ENCODE peak calls at places on chromosome 11, in five cellular contexts. One of them, this sample, is unnamed.

GRCh38 chr11:73296501-73297230 is 11.4 kb upstream of the ARHGEF17 start:
- DNase-seq in non-pigmented ciliary epithelial cell: no peak
- DNase-seq in erythroblast: no peak
- DNase-seq in NCI-H1092 treated with DMSO at 0.1 percent for 48 hours: no peak
- DNase-seq in KG1: no peak
- DNase-seq in this sample: no peak

GRCh38 chr11:12258451-12258850 is 118.9 kb upstream of the PARVA start:
- DNase-seq in non-pigmented ciliary epithelial cell: peak; percentile 34
- DNase-seq in erythroblast: peak; percentile 12
- DNase-seq in NCI-H1092 treated with DMSO at 0.1 percent for 48 hours: no peak
- DNase-seq in KG1: no peak
- DNase-seq in this sample: no peak

GRCh38 chr11:93196816-93197382 is 892 bp downstream of the SLC36A4 start:
- DNase-seq in non-pigmented ciliary epithelial cell: no peak
- DNase-seq in erythroblast: no peak
- DNase-seq in NCI-H1092 treated with DMSO at 0.1 percent for 48 hours: peak; percentile 59
- DNase-seq in KG1: no peak
- DNase-seq in this sample: no peak

GRCh38 chr11:2097356-2097997 is 41.7 kb downstream of the IGF2 start:
- DNase-seq in non-pigmented ciliary epithelial cell: no peak
- DNase-seq in erythroblast: no peak
- DNase-seq in NCI-H1092 treated with DMSO at 0.1 percent for 48 hours: no peak
- DNase-seq in KG1: no peak
- DNase-seq in this sample: no peak

GRCh38 chr11:26867286-26867685 is 126.6 kb upstream of the FIBIN start:
- DNase-seq in non-pigmented ciliary epithelial cell: no peak
- DNase-seq in erythroblast: no peak
- DNase-seq in NCI-H1092 treated with DMSO at 0.1 percent for 48 hours: no peak
- DNase-seq in KG1: no peak
- DNase-seq in this sample: no peak

GRCh38 chr11:111370902-111371578 is 8.0 kb downstream of the POU2AF1 start:
- DNase-seq in non-pigmented ciliary epithelial cell: no peak
- DNase-seq in erythroblast: no peak
- DNase-seq in NCI-H1092 treated with DMSO at 0.1 percent for 48 hours: no peak
- DNase-seq in KG1: no peak
- DNase-seq in this sample: no peak

GRCh38 chr11:77044356-77044755 is 10.2 kb downstream of the B3GNT6 start:
- DNase-seq in non-pigmented ciliary epithelial cell: no peak
- DNase-seq in erythroblast: no peak
- DNase-seq in NCI-H1092 treated with DMSO at 0.1 percent for 48 hours: no peak
- DNase-seq in KG1: no peak
- DNase-seq in this sample: no peak

GRCh38 chr11:1485504-1485885 is 1.1 kb downstream of the MOB2 start:
- DNase-seq in non-pigmented ciliary epithelial cell: no peak
- DNase-seq in erythroblast: no peak
- DNase-seq in NCI-H1092 treated with DMSO at 0.1 percent for 48 hours: no peak
- DNase-seq in KG1: no peak
- DNase-seq in this sample: no peak

GRCh38 chr11:44519989-44520737 is 45.3 kb upstream of the CD82 start:
- DNase-seq in non-pigmented ciliary epithelial cell: no peak
- DNase-seq in erythroblast: no peak
- DNase-seq in NCI-H1092 treated with DMSO at 0.1 percent for 48 hours: no peak
- DNase-seq in KG1: no peak
- DNase-seq in this sample: no peak

GRCh38 chr11:89495951-89496350 is 4.8 kb upstream of the NOX4 start:
- DNase-seq in non-pigmented ciliary epithelial cell: peak; percentile 94
- DNase-seq in erythroblast: no peak
- DNase-seq in NCI-H1092 treated with DMSO at 0.1 percent for 48 hours: no peak
- DNase-seq in KG1: no peak
- DNase-seq in this sample: no peak

GRCh38 chr11:132099692-132100091 is 729.3 kb downstream of the NTM start:
- DNase-seq in non-pigmented ciliary epithelial cell: no peak
- DNase-seq in erythroblast: peak; percentile 8
- DNase-seq in NCI-H1092 treated with DMSO at 0.1 percent for 48 hours: no peak
- DNase-seq in KG1: no peak
- DNase-seq in this sample: no peak

GRCh38 chr11:116800610-116801009 is 8.9 kb upstream of the APOA5 start:
- DNase-seq in non-pigmented ciliary epithelial cell: no peak
- DNase-seq in erythroblast: no peak
- DNase-seq in NCI-H1092 treated with DMSO at 0.1 percent for 48 hours: no peak
- DNase-seq in KG1: no peak
- DNase-seq in this sample: no peak

GRCh38 chr11:64718780-64719124 is 4.2 kb downstream of the NRXN2 start:
- DNase-seq in non-pigmented ciliary epithelial cell: no peak
- DNase-seq in erythroblast: no peak
- DNase-seq in NCI-H1092 treated with DMSO at 0.1 percent for 48 hours: no peak
- DNase-seq in KG1: no peak
- DNase-seq in this sample: no peak

GRCh38 chr11:125425601-125426000 is 70.5 kb downstream of the FEZ1 start:
- DNase-seq in non-pigmented ciliary epithelial cell: no peak
- DNase-seq in erythroblast: no peak
- DNase-seq in NCI-H1092 treated with DMSO at 0.1 percent for 48 hours: no peak
- DNase-seq in KG1: no peak
- DNase-seq in this sample: no peak

GRCh38 chr11:130121430-130121978 is 38.1 kb upstream of the ST14 start:
- DNase-seq in non-pigmented ciliary epithelial cell: peak; percentile 86
- DNase-seq in erythroblast: no peak
- DNase-seq in NCI-H1092 treated with DMSO at 0.1 percent for 48 hours: no peak
- DNase-seq in KG1: no peak
- DNase-seq in this sample: no peak

GRCh38 chr11:11978792-11979486 is 29.5 kb downstream of the DKK3 start:
- DNase-seq in non-pigmented ciliary epithelial cell: no peak
- DNase-seq in erythroblast: no peak
- DNase-seq in NCI-H1092 treated with DMSO at 0.1 percent for 48 hours: peak; percentile 67
- DNase-seq in KG1: no peak
- DNase-seq in this sample: peak; percentile 65

GRCh38 chr11:1202154-1202775 is 20.6 kb upstream of the MUC5B start:
- DNase-seq in non-pigmented ciliary epithelial cell: no peak
- DNase-seq in erythroblast: no peak
- DNase-seq in NCI-H1092 treated with DMSO at 0.1 percent for 48 hours: no peak
- DNase-seq in KG1: no peak
- DNase-seq in this sample: peak; percentile 7